ENCODE peak calls at places on chromosomes 3 and 15, in four cellular contexts. F is GM20000, O is thoracic aorta, J is dorsolateral prefrontal cortex. G is an unnamed sample.

GRCh38 chr3:181329024-181329423 is 339.5 kb upstream of the DNAJC19 start:
- DNase-seq in F (no peak), O (no peak), J (no peak), G (no peak)

GRCh38 chr15:83112233-83112958 is 5.0 kb downstream of the TM6SF1 start:
- DNase-seq in F (no peak), O (no peak), J (no peak), G (no peak)

GRCh38 chr15:85330941-85331588 is 49.3 kb upstream of the AKAP13 start:
- DNase-seq in F (peak; percentile 73), O (peak; percentile 59), J (no peak), G (peak; percentile 90)

GRCh38 chr3:98563661-98564281 is 29.6 kb downstream of the CPOX start:
- DNase-seq in F (peak; percentile 32), O (no peak), J (no peak), G (peak; percentile 32)

GRCh38 chr3:149536429-149536828 is 61.9 kb downstream of the TM4SF4 start:
- DNase-seq in F (no peak), O (no peak), J (peak; percentile 52), G (no peak)

GRCh38 chr3:53252105-53252946 is 3.5 kb downstream of the TKT start:
- DNase-seq in F (no peak), O (no peak), J (no peak), G (no peak)

GRCh38 chr3:15258720-15259119 is 52.7 kb downstream of the CAPN7 start:
- DNase-seq in F (no peak), O (no peak), J (no peak), G (no peak)

GRCh38 chr15:55816017-55816416 is 73.1 kb upstream of the PRTG start:
- DNase-seq in F (no peak), O (no peak), J (no peak), G (no peak)

GRCh38 chr15:54017911-54018310 is 39.7 kb downstream of the UNC13C start:
- DNase-seq in F (no peak), O (no peak), J (peak; percentile 88), G (no peak)

GRCh38 chr15:71683401-71684274 is 126.7 kb upstream of the NR2E3 start:
- DNase-seq in F (no peak), O (no peak), J (no peak), G (no peak)

GRCh38 chr3:195754906-195755305 is 34.1 kb downstream of the MUC20 start:
- DNase-seq in F (no peak), O (no peak), J (no peak), G (no peak)

GRCh38 chr3:73024836-73025235 is 28.2 kb downstream of the PPP4R2 start:
- DNase-seq in F (no peak), O (no peak), J (no peak), G (no peak)

GRCh38 chr15:57957113-57957512 is 108.4 kb downstream of the ALDH1A2 start:
- DNase-seq in F (no peak), O (no peak), J (no peak), G (no peak)

GRCh38 chr3:170572665-170573253 is 13.1 kb downstream of the SLC7A14 start:
- DNase-seq in F (peak; percentile 45), O (no peak), J (no peak), G (peak; percentile 53)

GRCh38 chr15:49075876-49076275 is 29.6 kb upstream of the SECISBP2L start:
- DNase-seq in F (no peak), O (no peak), J (no peak), G (no peak)

GRCh38 chr3:105745046-105745445 is 123.8 kb downstream of the CBLB start:
- DNase-seq in F (no peak), O (no peak), J (no peak), G (no peak)

GRCh38 chr15:30023798-30024295 is 58.9 kb upstream of the GOLGA8J start:
- DNase-seq in F (no peak), O (no peak), J (no peak), G (no peak)

GRCh38 chr3:9701006-9701405 is 2.6 kb upstream of the CPNE9 start:
- DNase-seq in F (no peak), O (no peak), J (no peak), G (no peak)

GRCh38 chr15:69578792-69579587 is 126.4 kb downstream of the RPLP1 start:
- DNase-seq in F (no peak), O (peak; percentile 44), J (peak; percentile 46), G (no peak)

GRCh38 chr3:71515640-71516383 is 67.7 kb downstream of the FOXP1 start:
- DNase-seq in F (no peak), O (no peak), J (no peak), G (no peak)

GRCh38 chr3:16741103-16741758 is 136.0 kb upstream of the DAZL start:
- DNase-seq in F (no peak), O (no peak), J (no peak), G (peak; percentile 47)

GRCh38 chr3:111859061-111859973 is at the start of gene PHLDB2:
- DNase-seq in F (peak; percentile 72), O (peak; percentile 49), J (no peak), G (peak; percentile 79)

GRCh38 chr3:113428581-113428980 is 12.7 kb downstream of the CFAP44 start:
- DNase-seq in F (no peak), O (no peak), J (no peak), G (no peak)

GRCh38 chr3:16012086-16012485 is 162.4 kb upstream of the GALNT15 start:
- DNase-seq in F (no peak), O (no peak), J (no peak), G (no peak)

GRCh38 chr15:74319138-74319460 is 48.3 kb downstream of the CYP11A1 start:
- DNase-seq in F (no peak), O (no peak), J (no peak), G (no peak)

GRCh38 chr15:59485036-59485435 is 47.0 kb downstream of the FAM81A start:
- DNase-seq in F (no peak), O (no peak), J (no peak), G (no peak)

GRCh38 chr3:141050913-141051632 is at the start of gene SPSB4:
- DNase-seq in F (no peak), O (peak; percentile 20), J (no peak), G (peak; percentile 54)
- TF ChIP-seq CTCF in F (no peak), O (peak; percentile 72), J (no peak), G (peak; percentile 54)

DNA sequence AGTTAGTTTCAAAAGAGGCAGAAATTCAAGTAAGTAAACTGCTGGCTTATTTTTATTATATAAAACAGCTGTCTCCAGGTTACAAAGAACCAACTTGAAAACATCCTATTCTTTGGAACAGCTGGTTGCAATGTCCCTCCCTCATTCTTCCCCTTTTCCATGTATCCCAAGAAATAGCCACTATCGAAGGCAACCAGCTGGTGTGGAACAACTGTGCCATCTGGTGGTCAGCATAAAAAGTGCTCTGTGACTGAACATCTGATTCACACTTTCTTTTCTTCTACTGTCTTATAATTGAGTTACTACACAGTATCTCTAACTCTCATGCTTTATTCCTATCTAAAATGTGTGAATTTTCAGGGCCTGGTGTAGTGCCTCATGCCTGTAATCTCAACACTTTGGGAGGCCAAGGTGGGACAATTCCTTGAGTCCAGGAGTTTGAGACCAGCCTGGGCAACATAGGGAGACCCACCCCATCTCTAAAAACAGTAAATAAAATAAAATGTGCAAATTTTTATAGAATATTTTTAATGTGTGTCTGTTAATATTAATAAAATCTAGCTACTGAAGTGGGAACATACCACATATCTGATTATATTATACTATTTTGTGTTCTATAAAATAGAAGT is 9.6 kb downstream of the OSBPL11 start:
- DNase-seq in F (peak; percentile 49), O (no peak), J (peak; percentile 45), G (peak; percentile 67)
- TF ChIP-seq CTCF in F (peak; percentile 70), O (peak; percentile 87), J (peak; percentile 90), G (peak; percentile 95)

GRCh38 chr15:90463381-90463780 is 66.3 kb upstream of the CRTC3 start:
- DNase-seq in F (peak; percentile 24), O (no peak), J (no peak), G (no peak)
- TF ChIP-seq CTCF in F (no peak), O (peak; percentile 41), J (peak; percentile 32), G (no peak)

GRCh38 chr15:96353931-96354730 is 23.6 kb downstream of the NR2F2 start:
- DNase-seq in F (no peak), O (no peak), J (no peak), G (no peak)
- TF ChIP-seq CTCF in F (no peak), O (no peak), J (no peak), G (no peak)

GRCh38 chr3:130539005-130539404 is 22.0 kb downstream of the COL6A6 start:
- DNase-seq in F (peak; percentile 42), O (no peak), J (no peak), G (peak; percentile 59)
- TF ChIP-seq CTCF in F (peak; percentile 49), O (no peak), J (peak; percentile 35), G (peak; percentile 54)

GRCh38 chr3:168533600-168533999 is 437.9 kb upstream of the GOLIM4 start:
- DNase-seq in F (no peak), O (no peak), J (no peak), G (no peak)
- TF ChIP-seq CTCF in F (no peak), O (no peak), J (no peak), G (no peak)